ENCODE peak calls at places on chromosomes 4 and X, in four cellular contexts. F, H, T and G are unnamed samples.

GRCh38 chr4:168656055-168656660 is 159.3 kb downstream of the PALLD start:
- DNase-seq in F (no peak), H (no peak), T (no peak), G (no peak)

GRCh38 chr4:129428454-129428853 is 332.5 kb downstream of the C4orf33 start:
- DNase-seq in F (no peak), H (no peak), T (no peak), G (no peak)

GRCh38 chrX:48974033-48974432 is 2.4 kb upstream of the KCND1 start:
- DNase-seq in F (no peak), H (no peak), T (no peak), G (no peak)

GRCh38 chr4:109147135-109147534 is 155.3 kb downstream of the COL25A1 start:
- DNase-seq in F (no peak), H (no peak), T (no peak), G (no peak)

GRCh38 chrX:153513265-153513664 is 4.2 kb upstream of the ATP2B3 start:
- DNase-seq in F (no peak), H (no peak), T (no peak), G (no peak)

GRCh38 chr4:76539979-76540378 is 105.0 kb downstream of the SHROOM3 start:
- DNase-seq in F (no peak), H (no peak), T (no peak), G (no peak)

GRCh38 chrX:150899191-150899757 is 806 bp upstream of the CD99L2 start:
- DNase-seq in F (peak; percentile 28), H (no peak), T (peak; percentile 63), G (no peak)

GRCh38 chrX:15498741-15499140 is 1.9 kb upstream of the BMX start:
- DNase-seq in F (no peak), H (no peak), T (no peak), G (no peak)

GRCh38 chrX:24117288-24117687 is 32.2 kb upstream of the ZFX start:
- DNase-seq in F (no peak), H (peak; percentile 16), T (no peak), G (no peak)

GRCh38 chrX:45769919-45770582 is 569.4 kb upstream of the DIPK2B start:
- DNase-seq in F (peak; percentile 33), H (peak; percentile 53), T (peak; percentile 83), G (peak; percentile 26)

GRCh38 chrX:121570072-121570841 is 522.8 kb downstream of the GLUD2 start:
- DNase-seq in F (no peak), H (peak; percentile 55), T (no peak), G (no peak)

GRCh38 chr4:47209833-47210232 is 178.5 kb downstream of the GABRB1 start:
- DNase-seq in F (no peak), H (no peak), T (no peak), G (no peak)

GRCh38 chr4:176034498-176034897 is 31.1 kb upstream of the WDR17 start:
- DNase-seq in F (no peak), H (no peak), T (no peak), G (no peak)

GRCh38 chr4:167940217-167940616 is 152.1 kb upstream of the ANXA10 start:
- DNase-seq in F (no peak), H (no peak), T (no peak), G (no peak)

GRCh38 chr4:39658756-39659155 is 20.1 kb upstream of the SMIM14 start:
- DNase-seq in F (no peak), H (no peak), T (no peak), G (no peak)

GRCh38 chr4:109588176-109588575 is 28.1 kb downstream of the MCUB start:
- DNase-seq in F (no peak), H (no peak), T (no peak), G (no peak)

GRCh38 chr4:96164814-96165351 is 325.0 kb downstream of the PDHA2 start:
- DNase-seq in F (no peak), H (no peak), T (no peak), G (no peak)

GRCh38 chr4:184350964-184351363 is 123.4 kb downstream of the IRF2 start:
- DNase-seq in F (no peak), H (no peak), T (no peak), G (no peak)

GRCh38 chrX:110168585-110168984 is 149.3 kb downstream of the AMMECR1 start:
- DNase-seq in F (no peak), H (no peak), T (no peak), G (no peak)

DNA sequence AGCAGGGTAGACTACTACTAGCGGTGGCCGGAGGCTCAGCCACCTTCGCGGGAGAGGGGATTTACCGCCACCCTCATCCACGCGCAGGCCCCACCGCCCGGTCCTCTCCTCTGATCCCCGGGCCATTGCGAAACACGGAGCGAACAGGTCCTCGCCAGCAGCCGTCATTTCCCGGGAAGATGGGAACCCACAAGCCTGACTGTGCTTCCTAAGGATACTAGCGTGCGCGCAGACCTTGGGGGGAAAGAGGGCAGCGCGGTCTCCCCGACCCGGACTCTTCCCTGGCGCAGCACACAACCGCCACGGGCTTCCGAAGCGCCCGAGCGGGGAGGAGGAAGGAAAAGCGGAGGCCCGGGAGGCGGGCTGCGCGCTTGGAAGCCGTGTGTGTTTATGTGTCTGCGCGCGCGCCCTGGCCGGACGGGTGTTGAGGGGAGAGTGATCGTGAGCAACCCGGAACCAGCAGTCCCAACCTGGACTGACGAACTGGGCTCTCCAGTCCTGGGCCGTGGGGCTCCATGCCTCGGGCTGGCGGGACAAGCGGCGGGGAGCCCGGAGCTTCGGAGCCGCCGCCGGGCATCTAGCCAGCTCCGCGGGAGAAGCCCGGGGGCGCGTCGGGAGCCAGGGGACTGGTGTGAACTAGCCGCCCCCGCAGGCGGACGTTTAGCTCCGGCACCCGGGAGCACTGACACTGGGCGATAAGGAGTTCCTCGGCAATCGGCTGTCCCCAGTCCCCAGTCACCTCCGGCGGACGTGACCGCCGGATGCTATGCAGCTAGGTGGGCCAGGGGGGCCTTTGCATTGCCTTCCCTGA is 74.6 kb upstream of the BCOR start:
- DNase-seq in F (peak; percentile 72), H (peak; percentile 51), T (peak; percentile 78), G (no peak)
- H3K4me1 ChIP-seq in F (peaks cover 52% of the 10 kb centered on the region), H (peaks cover 5% of the 10 kb centered on the region), T (peaks cover 49% of the 10 kb centered on the region), G (peaks cover 7% of the 10 kb centered on the region)

DNA sequence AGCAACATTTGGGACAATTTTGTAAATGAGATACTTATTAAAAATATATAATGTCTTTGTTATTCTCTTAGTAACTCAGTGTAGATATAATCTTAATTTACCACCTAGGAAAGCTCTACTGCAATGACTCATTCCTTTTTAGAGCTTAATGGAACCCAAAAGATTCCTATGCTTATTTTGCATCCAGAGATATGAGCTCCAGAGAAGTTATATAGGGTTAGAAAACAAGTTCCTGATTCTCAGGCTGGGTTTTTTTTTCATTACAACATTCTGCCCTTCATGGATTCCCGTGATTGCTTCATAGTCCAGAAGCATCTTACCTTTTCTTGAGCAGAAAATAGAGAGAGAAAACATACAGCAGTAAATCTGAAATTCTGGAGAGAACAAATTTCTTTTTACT is 57.9 kb upstream of the CXCL8 start:
- DNase-seq in F (no peak), H (no peak), T (no peak), G (no peak)
- H3K4me1 ChIP-seq in F (no peaks in the 10 kb centered on the region), H (peaks cover 2% of the 10 kb centered on the region), T (no peaks in the 10 kb centered on the region), G (no peaks in the 10 kb centered on the region)

DNA sequence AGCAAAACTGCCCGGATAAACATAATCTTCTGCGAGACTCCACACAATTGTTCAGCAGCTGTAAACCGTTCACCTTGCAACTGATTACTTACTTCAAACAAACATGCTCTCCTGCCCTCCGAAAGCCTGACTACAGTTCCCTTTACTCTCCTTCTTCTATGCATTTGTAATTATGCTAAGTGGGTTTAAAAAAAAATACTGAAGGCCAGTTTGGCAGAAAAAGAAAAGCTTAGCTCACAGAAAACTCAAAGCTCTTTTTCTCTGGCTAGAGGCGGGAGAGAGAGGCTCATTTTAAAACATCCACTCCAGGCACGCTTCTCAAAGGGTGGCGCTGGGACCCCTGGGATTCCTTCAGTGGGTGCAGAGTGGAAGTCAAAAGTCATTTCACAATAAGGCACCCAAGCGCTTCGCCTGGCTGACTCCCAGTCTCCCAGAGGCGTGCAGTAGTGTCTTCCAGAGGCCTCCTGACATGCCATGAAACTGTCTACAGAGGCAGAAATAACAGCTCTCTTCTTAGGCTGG is 1.9 kb downstream of the DHRSX start:
- DNase-seq in F (no peak), H (no peak), T (no peak), G (no peak)
- H3K4me1 ChIP-seq in F (peaks cover 63% of the 10 kb centered on the region), H (peaks cover 21% of the 10 kb centered on the region), T (peaks cover 42% of the 10 kb centered on the region), G (peaks cover 23% of the 10 kb centered on the region)

DNA sequence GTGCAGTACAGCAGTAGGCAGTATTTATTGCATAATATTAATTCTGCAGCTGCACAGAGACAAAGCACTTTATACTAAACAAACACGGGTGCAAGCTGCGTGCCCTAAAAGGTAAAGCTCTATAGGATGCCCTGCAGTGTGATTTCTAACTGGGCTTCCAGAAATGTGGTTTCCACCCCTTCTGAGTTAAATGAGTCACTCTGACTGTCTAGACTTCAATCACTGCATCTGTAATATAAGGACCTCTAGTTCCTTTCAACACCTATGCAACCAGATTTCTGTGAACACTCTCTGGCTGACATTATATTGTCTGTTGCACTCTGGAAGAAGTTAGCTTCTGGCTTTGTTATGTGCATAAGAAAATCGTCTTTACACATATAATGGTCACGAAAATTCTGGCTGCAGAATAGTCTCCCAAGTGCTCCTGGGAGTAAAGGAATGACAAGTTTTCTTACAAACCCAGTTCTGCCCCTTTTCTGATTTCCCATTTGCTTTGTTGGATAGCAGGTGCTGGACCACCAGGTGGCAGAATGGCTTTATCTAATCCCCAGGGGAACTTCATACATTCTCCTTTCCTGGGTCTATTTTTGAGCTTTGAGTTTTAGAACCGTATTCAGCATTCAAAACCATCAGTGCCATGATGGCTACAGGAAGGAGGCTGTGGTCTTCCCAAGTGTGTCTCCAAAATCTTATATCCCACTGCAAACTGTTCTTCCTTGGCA is 842.2 kb downstream of the STIM2 start:
- DNase-seq in F (no peak), H (no peak), T (no peak), G (no peak)
- H3K4me1 ChIP-seq in F (no peaks in the 10 kb centered on the region), H (no peaks in the 10 kb centered on the region), T (no peaks in the 10 kb centered on the region), G (no peaks in the 10 kb centered on the region)